ENCODE peak calls at places on chromosomes 7 and 10, in eight cellular contexts. O is spleen, B is psoas muscle, D is IMR-90, I is left kidney, H is EL, C is NCI-H345, P is non-pigmented ciliary epithelial cell. M is an unnamed sample.

GRCh38 chr7:17941171-17941490 is 837 bp upstream of the SNX13 start:
- DNase-seq in C (peak), B (no peak), I (peak), D (no peak), P (no peak), O (no peak), H (no peak), M (no peak)

GRCh38 chr10:102776779-102777417 is 33.1 kb downstream of the WBP1L start:
- DNase-seq in D (peak), O (no peak), P (peak), C (no peak), B (peak), H (peak), I (peak), M (peak)

GRCh38 chr7:102917436-102918353 is 4.9 kb downstream of the LRRC17 start:
- DNase-seq in B (no peak), C (no peak), P (no peak), O (no peak), I (no peak), H (no peak), D (no peak), M (no peak)

GRCh38 chr10:132971448-132972148 is 29.2 kb upstream of the CFAP46 start:
- DNase-seq in B (peak), D (no peak), O (peak), H (no peak), I (no peak), P (no peak), C (no peak), M (no peak)

GRCh38 chr10:84510121-84510520 is 181.7 kb downstream of the CCSER2 start:
- DNase-seq in C (no peak), I (peak), P (peak), B (no peak), H (peak), O (no peak), D (peak), M (no peak)

GRCh38 chr10:72316748-72317435 is 37.8 kb downstream of the DNAJB12 start:
- DNase-seq in D (no peak), C (peak), P (no peak), I (no peak), B (peak), O (peak), H (no peak), M (peak)

GRCh38 chr7:55074008-55074499 is 55.2 kb downstream of the EGFR start:
- DNase-seq in H (peak), B (peak), C (no peak), I (peak), P (no peak), D (peak), O (no peak), M (peak)

GRCh38 chr7:50672045-50672444 is 106.8 kb upstream of the DDC start:
- DNase-seq in O (no peak), C (no peak), H (no peak), P (no peak), I (no peak), D (no peak), B (no peak), M (no peak)

GRCh38 chr10:86178401-86179142 is 188.0 kb downstream of the GRID1 start:
- DNase-seq in P (no peak), O (peak), I (peak), C (no peak), B (no peak), H (peak), D (no peak), M (no peak)

GRCh38 chr7:95725170-95725569 is 47.2 kb upstream of the DYNC1I1 start:
- DNase-seq in I (peak), B (no peak), P (no peak), C (no peak), H (no peak), D (no peak), O (no peak), M (no peak)

GRCh38 chr10:75292794-75293455 is 57.2 kb upstream of the COMTD1 start:
- DNase-seq in I (no peak), C (no peak), D (no peak), O (no peak), H (no peak), P (no peak), B (no peak), M (no peak)

GRCh38 chr7:128102490-128103291 is 71.5 kb upstream of the LRRC4 start:
- DNase-seq in I (no peak), P (no peak), B (peak), C (no peak), O (peak), D (no peak), H (no peak), M (peak)

GRCh38 chr7:137395425-137395824 is 51.9 kb upstream of the PTN start:
- DNase-seq in D (no peak), O (no peak), I (no peak), B (no peak), C (peak), P (no peak), H (no peak), M (no peak)

GRCh38 chr7:105934577-105935185 is 28.4 kb upstream of the CDHR3 start:
- DNase-seq in P (no peak), I (peak), C (peak), H (peak), D (peak), O (no peak), B (no peak), M (no peak)

GRCh38 chr10:110006358-110007170 is 1.2 kb upstream of the ADD3 start:
- DNase-seq in I (peak), D (peak), O (no peak), P (peak), C (no peak), B (peak), H (peak), M (peak)

GRCh38 chr7:151727579-151728285 is 149.2 kb downstream of the PRKAG2 start:
- DNase-seq in C (no peak), H (peak), P (peak), D (peak), I (peak), B (peak), O (no peak), M (peak)

GRCh38 chr7:39651262-39651661 is 27.9 kb downstream of the RALA start:
- DNase-seq in D (peak), H (peak), I (no peak), C (no peak), P (peak), O (no peak), B (no peak), M (no peak)

GRCh38 chr10:81000781-81001180 is 463.1 kb downstream of the SH2D4B start:
- DNase-seq in D (no peak), B (no peak), I (no peak), O (no peak), C (no peak), P (no peak), H (no peak), M (no peak)

GRCh38 chr7:126302639-126303038 is 950.1 kb downstream of the GRM8 start:
- DNase-seq in C (no peak), B (no peak), H (no peak), I (no peak), O (no peak), P (no peak), D (no peak), M (no peak)

GRCh38 chr10:127881262-127881661 is 11.5 kb downstream of the CLRN3 start:
- DNase-seq in C (no peak), D (no peak), B (no peak), I (no peak), P (no peak), H (no peak), O (no peak), M (no peak)

GRCh38 chr10:84363434-84363833 is 35.0 kb downstream of the CCSER2 start:
- DNase-seq in B (no peak), C (no peak), H (no peak), P (no peak), O (no peak), I (no peak), D (no peak), M (no peak)

M was measured in lower lobe of right lung.